ENCODE peak calls at places on chromosomes 13 and 19, in four cellular contexts. P, E, R and W are unnamed samples.

GRCh38 chr19:57465680-57466381 is 8.9 kb upstream of the VN1R1 start:
- DNase-seq in P (peak), R (no peak), E (no peak), W (no peak)

GRCh38 chr19:27972291-27973040 is 1240.5 kb downstream of the UQCRFS1 start:
- DNase-seq in E (no peak), P (no peak), R (no peak), W (no peak)

GRCh38 chr13:84896128-84896527 is 903.1 kb downstream of the SLITRK6 start:
- DNase-seq in P (peak), R (no peak), E (peak), W (no peak)

GRCh38 chr13:46341112-46341711 is 45.8 kb downstream of the RUBCNL start:
- DNase-seq in P (no peak), E (no peak), R (no peak), W (no peak)

GRCh38 chr19:49113762-49114629 is at the start of gene LIN7B:
- DNase-seq in R (peak), E (peak), P (peak), W (peak)

GRCh38 chr19:58569943-58570670 is 3.0 kb downstream of the MZF1 start:
- DNase-seq in E (no peak), R (peak), P (peak), W (no peak)

GRCh38 chr13:44259045-44260042 is 114.3 kb upstream of the SERP2 start:
- DNase-seq in E (no peak), P (peak), R (peak), W (peak)

GRCh38 chr13:65347420-65348030 is 1882.6 kb downstream of the PCDH9 start:
- DNase-seq in E (no peak), P (no peak), R (no peak), W (no peak)

GRCh38 chr13:99657848-99658265 is 156.6 kb downstream of the TM9SF2 start:
- DNase-seq in R (peak), P (no peak), E (peak), W (peak)

GRCh38 chr19:58572026-58572817 is 913 bp downstream of the MZF1 start:
- DNase-seq in P (no peak), R (no peak), E (no peak), W (no peak)

GRCh38 chr13:114050536-114051450 is 76.9 kb upstream of the C13orf46 start:
- DNase-seq in R (no peak), P (no peak), E (no peak), W (no peak)